ENCODE peak calls at places on chromosomes 4 and X, in eight cellular contexts. W, M, V, P, Q, Z, O and H are unnamed samples.

GRCh38 chrX:115360220-115360781 is 70.8 kb downstream of the LUZP4 start:
- DNase-seq in Z (no peak), Q (no peak), M (no peak), O (no peak), W (no peak), P (no peak), V (no peak), H (no peak)

GRCh38 chr4:146442801-146443200 is 78.9 kb downstream of the SLC10A7 start:
- DNase-seq in P (no peak), O (no peak), V (no peak), W (no peak), M (no peak), Z (no peak), Q (peak; percentile 61), H (no peak)

GRCh38 chrX:124406294-124407013 is 60.1 kb downstream of the SH2D1A start:
- DNase-seq in V (peak; percentile 24), O (no peak), Q (peak; percentile 54), P (peak; percentile 83), W (peak; percentile 31), M (peak; percentile 21), Z (no peak), H (no peak)

GRCh38 chr4:72468904-72469502 is 100.0 kb downstream of the ADAMTS3 start:
- DNase-seq in P (no peak), Q (peak; percentile 28), V (no peak), W (no peak), O (no peak), Z (no peak), M (no peak), H (peak; percentile 1)

GRCh38 chr4:3706565-3707422 is 59.4 kb upstream of the ADRA2C start:
- DNase-seq in Z (peak; percentile 36), O (no peak), W (no peak), M (no peak), V (no peak), Q (no peak), P (no peak), H (no peak)

GRCh38 chr4:41069838-41070237 is 144.5 kb downstream of the APBB2 start:
- DNase-seq in O (no peak), P (no peak), W (no peak), V (no peak), Z (no peak), M (no peak), Q (no peak), H (no peak)

GRCh38 chr4:70714488-70714887 is 7.3 kb upstream of the RUFY3 start:
- DNase-seq in V (no peak), O (no peak), Q (no peak), Z (no peak), W (no peak), P (no peak), M (no peak), H (no peak)

GRCh38 chrX:48461830-48462229 is 8.2 kb downstream of the SLC38A5 start:
- DNase-seq in O (peak; percentile 7), Z (no peak), V (no peak), M (no peak), Q (no peak), P (peak; percentile 60), W (no peak), H (no peak)

GRCh38 chr4:20337261-20337664 is 85.6 kb downstream of the SLIT2 start:
- DNase-seq in P (no peak), V (no peak), M (no peak), Z (no peak), O (no peak), W (no peak), Q (no peak), H (no peak)

GRCh38 chr4:78369691-78370090 is 181.9 kb upstream of the ANXA3 start:
- DNase-seq in W (no peak), V (no peak), Z (no peak), O (no peak), Q (no peak), M (no peak), P (no peak), H (no peak)

GRCh38 chr4:90209922-90210321 is 82.7 kb downstream of the CCSER1 start:
- DNase-seq in W (no peak), Q (no peak), P (no peak), Z (no peak), M (no peak), O (no peak), V (no peak), H (peak; percentile 4)

GRCh38 chr4:125573368-125573767 is 258.6 kb downstream of the FAT4 start:
- DNase-seq in W (no peak), P (no peak), M (no peak), Q (no peak), O (no peak), V (no peak), Z (no peak), H (no peak)

GRCh38 chr4:141702472-141703182 is 66.2 kb downstream of the IL15 start:
- DNase-seq in Z (no peak), P (peak; percentile 19), O (no peak), W (no peak), Q (no peak), M (no peak), V (no peak), H (no peak)

GRCh38 chr4:102564399-102564921 is 63.3 kb downstream of the NFKB1 start:
- DNase-seq in P (peak; percentile 66), Q (peak; percentile 44), V (no peak), Z (no peak), O (no peak), W (no peak), M (no peak), H (no peak)

GRCh38 chr4:152528060-152528459 is 7.8 kb downstream of the FBXW7 start:
- DNase-seq in V (no peak), W (no peak), P (no peak), O (no peak), Z (no peak), M (no peak), Q (peak; percentile 30), H (no peak)

GRCh38 chrX:115958687-115959359 is 211.7 kb upstream of the AGTR2 start:
- DNase-seq in V (no peak), W (no peak), M (no peak), Z (no peak), P (no peak), O (no peak), Q (no peak), H (no peak)

GRCh38 chr4:108053281-108053701 is 63.6 kb downstream of the HADH start:
- DNase-seq in M (no peak), Z (no peak), O (no peak), W (no peak), V (no peak), P (no peak), Q (peak; percentile 47), H (no peak)

GRCh38 chr4:145805490-145805889 is 125.5 kb downstream of the C4orf51 start:
- DNase-seq in M (no peak), W (no peak), V (no peak), O (no peak), Z (no peak), Q (peak; percentile 60), P (no peak), H (no peak)

GRCh38 chr4:17283832-17284231 is 228.1 kb downstream of the QDPR start:
- DNase-seq in Z (no peak), V (no peak), W (no peak), M (no peak), O (no peak), Q (no peak), P (no peak), H (no peak)

GRCh38 chrX:38006283-38006682 is at the start of gene SYTL5:
- DNase-seq in W (no peak), O (no peak), Z (no peak), V (no peak), Q (peak; percentile 9), P (no peak), M (no peak), H (no peak)

GRCh38 chrX:74232859-74233258 is 71.1 kb upstream of the ZCCHC13 start:
- DNase-seq in W (no peak), M (no peak), Q (peak; percentile 24), O (no peak), Z (no peak), P (no peak), V (no peak), H (no peak)

GRCh38 chr4:5517372-5517771 is 191.0 kb downstream of the EVC2 start:
- DNase-seq in W (no peak), P (no peak), V (no peak), M (no peak), Z (no peak), Q (peak; percentile 47), O (no peak), H (no peak)

GRCh38 chr4:26459054-26459755 is 31.1 kb downstream of the CCKAR start:
- DNase-seq in V (no peak), O (no peak), P (peak; percentile 8), Z (no peak), Q (peak; percentile 62), M (peak; percentile 30), W (no peak), H (peak; percentile 25)

GRCh38 chr4:171644430-171645057 is 168.7 kb upstream of the GALNTL6 start:
- DNase-seq in Z (no peak), V (no peak), O (no peak), M (no peak), Q (no peak), W (no peak), P (no peak), H (no peak)

GRCh38 chr4:53551963-53552362 is 39.3 kb downstream of the LNX1 start:
- DNase-seq in Q (no peak), W (no peak), Z (no peak), V (no peak), O (no peak), M (no peak), P (no peak), H (no peak)

GRCh38 chrX:86002076-86002896 is 45.1 kb downstream of the CHM start:
- DNase-seq in V (no peak), O (peak; percentile 68), W (no peak), P (no peak), Z (no peak), M (no peak), Q (peak; percentile 72), H (no peak)

GRCh38 chrX:1734806-1735205 is 119.9 kb downstream of the ASMT start:
- DNase-seq in O (no peak), V (no peak), M (no peak), P (no peak), W (no peak), Z (no peak), Q (no peak), H (no peak)

GRCh38 chr4:38004062-38004461 is 43.9 kb downstream of the PTTG2 start:
- DNase-seq in W (no peak), P (no peak), Z (no peak), M (no peak), O (no peak), Q (peak; percentile 39), V (no peak), H (no peak)

GRCh38 chr4:56613101-56613862 is 67.8 kb downstream of the HOPX start:
- DNase-seq in Z (no peak), M (no peak), O (no peak), Q (peak; percentile 86), P (no peak), W (no peak), V (no peak), H (no peak)

GRCh38 chr4:6732441-6733357 is 16.7 kb downstream of the BLOC1S4 start:
- DNase-seq in M (no peak), V (no peak), W (no peak), O (no peak), Q (peak; percentile 88), P (no peak), Z (peak; percentile 91), H (no peak)

GRCh38 chrX:10759400-10759799 is 139.0 kb upstream of the MID1 start:
- DNase-seq in O (no peak), P (no peak), W (no peak), Z (no peak), V (no peak), Q (no peak), M (no peak), H (no peak)

GRCh38 chrX:123698979-123699378 is 33.9 kb downstream of the THOC2 start:
- DNase-seq in Z (no peak), Q (peak; percentile 2), P (no peak), V (no peak), O (no peak), M (no peak), W (no peak), H (no peak)

GRCh38 chrX:66098162-66098561 is 58.3 kb upstream of the VSIG4 start:
- DNase-seq in Q (no peak), M (no peak), O (no peak), P (no peak), V (no peak), Z (no peak), W (no peak), H (no peak)

GRCh38 chrX:40964008-40964407 is 121.2 kb upstream of the USP9X start:
- DNase-seq in V (no peak), W (no peak), Q (no peak), Z (no peak), O (no peak), P (no peak), M (no peak), H (no peak)